ENCODE peak calls at places on chromosomes 11 and 22, in eight cellular contexts. P is IMR-90, F is breast epithelium, G is ovary, Y is right lobe of liver, L is GM12878, N is uterus, T is A549. H is an unnamed sample.
A peak's percentile ranks its signal among the peaks of the same experiment; 100 is the strongest.

GRCh38 chr22:31139066-31139465 is 1.2 kb downstream of the PLA2G3 start:
- DNase-seq in P (no peak), F (no peak), G (no peak), Y (no peak), L (no peak), N (no peak), T (no peak), H (no peak)

GRCh38 chr11:75576017-75576416 is 14.0 kb downstream of the SERPINH1 start:
- DNase-seq in P (no peak), F (no peak), G (no peak), Y (no peak), L (no peak), N (no peak), T (no peak), H (no peak)

GRCh38 chr11:107567739-107568335 is 2.3 kb upstream of the ALKBH8 start:
- DNase-seq in P (no peak), F (no peak), G (no peak), Y (no peak), L (no peak), N (no peak), T (no peak), H (no peak)

GRCh38 chr22:36136475-36136874 is 24.1 kb downstream of the APOL3 start:
- DNase-seq in P (peak; percentile 80), F (no peak), G (no peak), Y (no peak), L (no peak), N (no peak), T (no peak), H (peak; percentile 55)

GRCh38 chr11:73186294-73186850 is 31.7 kb upstream of the P2RY2 start:
- DNase-seq in P (no peak), F (no peak), G (peak; percentile 15), Y (no peak), L (no peak), N (no peak), T (peak; percentile 29), H (no peak)

GRCh38 chr11:92893276-92893675 is 76.2 kb upstream of the MTNR1B start:
- DNase-seq in P (no peak), F (no peak), G (no peak), Y (no peak), L (no peak), N (no peak), T (no peak), H (no peak)

GRCh38 chr11:3949132-3949531 is 93.7 kb downstream of the STIM1 start:
- DNase-seq in P (no peak), F (no peak), G (no peak), Y (no peak), L (peak; percentile 50), N (no peak), T (no peak), H (peak; percentile 59)

GRCh38 chr11:122559734-122560382 is 95.7 kb upstream of the UBASH3B start:
- DNase-seq in P (peak; percentile 25), F (no peak), G (no peak), Y (no peak), L (no peak), N (no peak), T (peak; percentile 90), H (no peak)

GRCh38 chr22:38981005-38981658 is 1.0 kb upstream of the APOBEC3B start:
- DNase-seq in P (peak; percentile 31), F (no peak), G (peak; percentile 68), Y (no peak), L (no peak), N (peak; percentile 60), T (peak; percentile 20), H (no peak)

GRCh38 chr11:130179396-130180306 is 20.1 kb downstream of the ST14 start:
- DNase-seq in P (no peak), F (no peak), G (no peak), Y (no peak), L (no peak), N (no peak), T (no peak), H (no peak)

GRCh38 chr11:117180661-117181585 is 2.4 kb downstream of the SIDT2 start:
- DNase-seq in P (peak; percentile 70), F (peak; percentile 60), G (peak; percentile 84), Y (peak; percentile 54), L (peak; percentile 46), N (peak; percentile 73), T (peak; percentile 87), H (peak; percentile 77)

GRCh38 chr22:24096401-24097115 is 84.7 kb upstream of the SUSD2 start:
- DNase-seq in P (no peak), F (no peak), G (peak; percentile 17), Y (no peak), L (no peak), N (no peak), T (no peak), H (no peak)

GRCh38 chr22:42949159-42949558 is 65.8 kb downstream of the PACSIN2 start:
- DNase-seq in P (peak; percentile 69), F (no peak), G (no peak), Y (no peak), L (no peak), N (no peak), T (peak; percentile 29), H (no peak)

GRCh38 chr22:42947211-42947990 is 67.5 kb downstream of the PACSIN2 start:
- DNase-seq in P (peak; percentile 41), F (peak; percentile 83), G (no peak), Y (peak; percentile 72), L (no peak), N (no peak), T (peak; percentile 44), H (peak; percentile 69)

GRCh38 chr22:42946551-42947198 is 68.3 kb downstream of the PACSIN2 start:
- DNase-seq in P (no peak), F (no peak), G (no peak), Y (no peak), L (no peak), N (no peak), T (no peak), H (peak; percentile 58)

GRCh38 chr22:42950281-42950680 is 64.7 kb downstream of the PACSIN2 start:
- DNase-seq in P (no peak), F (no peak), G (no peak), Y (no peak), L (no peak), N (no peak), T (no peak), H (no peak)

DNA sequence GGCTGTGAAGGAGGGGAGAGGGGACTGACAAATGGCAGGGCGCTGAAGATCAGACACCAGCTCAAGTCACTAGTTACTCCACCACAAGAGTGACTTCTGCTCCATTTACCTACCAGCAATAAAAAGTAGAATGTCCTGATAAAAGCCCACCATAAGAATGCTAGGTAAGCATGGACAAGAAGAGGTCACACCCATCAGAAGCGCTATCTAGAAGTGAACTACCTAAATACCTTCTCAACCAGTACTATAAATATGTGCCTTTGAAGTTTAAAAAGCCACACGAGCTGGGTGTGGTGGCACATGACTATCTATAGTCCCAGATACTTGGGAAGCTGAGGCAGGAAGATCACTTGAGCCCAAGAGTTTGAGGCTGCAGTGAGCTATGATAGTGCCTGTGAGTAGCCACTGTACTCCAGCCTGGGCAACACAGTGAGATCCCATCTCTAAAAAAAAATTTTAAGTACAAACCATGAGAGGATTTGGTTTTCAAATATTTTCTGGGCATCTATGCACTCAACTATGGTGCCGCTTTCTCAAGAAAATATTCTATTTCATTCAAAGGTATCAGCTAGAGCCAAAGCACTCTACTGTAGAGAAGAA is 66.6 kb downstream of the PACSIN2 start:
- DNase-seq in P (no peak), F (no peak), G (no peak), Y (no peak), L (no peak), N (no peak), T (no peak), H (no peak)
- H3K4me1 ChIP-seq in P (peaks cover 15% of the 10 kb centered on the region), F (no peaks in the 10 kb centered on the region), G (peaks cover 22% of the 10 kb centered on the region), Y (peaks cover 4% of the 10 kb centered on the region), L (peaks cover 31% of the 10 kb centered on the region), N (no peaks in the 10 kb centered on the region), T (peaks cover 77% of the 10 kb centered on the region), H (peaks cover 71% of the 10 kb centered on the region)

GRCh38 chr11:86865436-86865835 is 65.1 kb downstream of the PRSS23 start:
- DNase-seq in P (no peak), F (no peak), G (no peak), Y (no peak), L (no peak), N (no peak), T (no peak), H (no peak)
- TF ChIP-seq POLR2A in P (no peak), F (no peak), G (no peak), Y (no peak), L (no peak), N (no peak), T (no peak), H (no peak)

DNA sequence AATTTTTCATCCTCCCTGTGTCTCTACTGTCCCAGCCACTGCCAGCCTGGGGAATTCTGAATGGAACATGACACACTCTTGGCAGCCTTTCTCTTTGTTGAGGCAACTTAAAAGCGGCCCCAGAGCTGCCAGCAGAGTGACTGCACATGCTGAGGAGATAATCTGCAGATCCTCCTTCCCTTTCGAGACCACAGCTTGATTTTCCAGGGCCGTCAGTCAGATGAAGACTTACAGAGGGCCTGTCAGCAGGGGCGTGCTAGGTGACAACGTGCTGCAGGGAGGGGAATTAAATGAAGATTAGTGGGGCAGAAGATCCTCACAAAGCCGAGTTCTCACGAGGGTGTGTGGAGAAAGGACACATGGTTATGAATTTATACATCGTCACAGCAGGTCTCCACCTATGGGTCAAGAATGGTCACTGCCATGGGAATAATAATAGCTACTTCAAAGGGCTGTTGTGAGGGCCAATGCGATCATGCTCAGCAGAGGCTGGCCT is 193.5 kb upstream of the PITPNB start:
- DNase-seq in P (peak; percentile 43), F (no peak), G (no peak), Y (no peak), L (no peak), N (peak; percentile 33), T (peak; percentile 47), H (peak; percentile 49)
- H3K4me3 ChIP-seq in P (no peak overlapping the region), F (no peak overlapping the region), G (no peak overlapping the region), Y (no peak overlapping the region), L (no peak overlapping the region), N (no peak overlapping the region), T (no peak overlapping the region), H (peak overlapping the region; percentile 28)

GRCh38 chr22:37187891-37188761 is at the start of gene C1QTNF6:
- DNase-seq in P (peak; percentile 35), F (no peak), G (peak; percentile 72), Y (peak; percentile 37), L (no peak), N (peak; percentile 62), T (peak; percentile 54), H (no peak)
- H3K4me1 ChIP-seq in P (peaks cover 18% of the 10 kb centered on the region), F (peaks cover 6% of the 10 kb centered on the region), G (peaks cover 11% of the 10 kb centered on the region), Y (peaks cover 6% of the 10 kb centered on the region), L (no peaks in the 10 kb centered on the region), N (peaks cover 17% of the 10 kb centered on the region), T (peaks cover 82% of the 10 kb centered on the region), H (peaks cover 41% of the 10 kb centered on the region)